ENCODE peak calls at places on chromosome 6, in eight cellular contexts. One of them, this sample, is unnamed.

GRCh38 chr6:105898286-105898685 is 187.8 kb upstream of the PRDM1 start:
- DNase-seq in iris pigment epithelial cell: peak; percentile 29
- DNase-seq in amygdala: no peak
- DNase-seq in HTR-8/SVneo: no peak
- DNase-seq in HEK293T: no peak
- DNase-seq in Peyer's patch: no peak
- DNase-seq in AML-193: no peak
- DNase-seq in activated T-helper 1 cell treated with anti-CD3 and anti-CD28 coated beads, Interleukin-12 subunit alpha, Interleukin-12 subunit beta, Interleukin-2, Interleukin-4 antibody, amounts not matched to agents 30 ng/mL and 10 ng/mL and 1 ng/mL, durations not matched to agents 14 hours and 24 hours and 36 hours: no peak
- DNase-seq in this sample: peak; percentile 93

GRCh38 chr6:28336284-28337024 is 506 bp upstream of the ZSCAN31 start:
- DNase-seq in iris pigment epithelial cell: no peak
- DNase-seq in amygdala: peak; percentile 21
- DNase-seq in HTR-8/SVneo: no peak
- DNase-seq in HEK293T: no peak
- DNase-seq in Peyer's patch: peak; percentile 48
- DNase-seq in AML-193: peak; percentile 98
- DNase-seq in activated T-helper 1 cell treated with anti-CD3 and anti-CD28 coated beads, Interleukin-12 subunit alpha, Interleukin-12 subunit beta, Interleukin-2, Interleukin-4 antibody, amounts not matched to agents 30 ng/mL and 10 ng/mL and 1 ng/mL, durations not matched to agents 14 hours and 24 hours and 36 hours: no peak
- DNase-seq in this sample: peak; percentile 58

GRCh38 chr6:56727097-56727845 is 84.6 kb upstream of the DST start:
- DNase-seq in iris pigment epithelial cell: peak; percentile 64
- DNase-seq in amygdala: no peak
- DNase-seq in HTR-8/SVneo: no peak
- DNase-seq in HEK293T: no peak
- DNase-seq in Peyer's patch: no peak
- DNase-seq in AML-193: no peak
- DNase-seq in activated T-helper 1 cell treated with anti-CD3 and anti-CD28 coated beads, Interleukin-12 subunit alpha, Interleukin-12 subunit beta, Interleukin-2, Interleukin-4 antibody, amounts not matched to agents 30 ng/mL and 10 ng/mL and 1 ng/mL, durations not matched to agents 14 hours and 24 hours and 36 hours: no peak
- DNase-seq in this sample: peak; percentile 71

GRCh38 chr6:78345882-78346281 is 521.5 kb upstream of the IRAK1BP1 start:
- DNase-seq in iris pigment epithelial cell: no peak
- DNase-seq in amygdala: no peak
- DNase-seq in HTR-8/SVneo: no peak
- DNase-seq in HEK293T: no peak
- DNase-seq in Peyer's patch: no peak
- DNase-seq in AML-193: no peak
- DNase-seq in activated T-helper 1 cell treated with anti-CD3 and anti-CD28 coated beads, Interleukin-12 subunit alpha, Interleukin-12 subunit beta, Interleukin-2, Interleukin-4 antibody, amounts not matched to agents 30 ng/mL and 10 ng/mL and 1 ng/mL, durations not matched to agents 14 hours and 24 hours and 36 hours: no peak
- DNase-seq in this sample: no peak

GRCh38 chr6:137653698-137654059 is 159.5 kb upstream of the OLIG3 start:
- DNase-seq in iris pigment epithelial cell: no peak
- DNase-seq in amygdala: no peak
- DNase-seq in HTR-8/SVneo: no peak
- DNase-seq in HEK293T: no peak
- DNase-seq in Peyer's patch: no peak
- DNase-seq in AML-193: no peak
- DNase-seq in activated T-helper 1 cell treated with anti-CD3 and anti-CD28 coated beads, Interleukin-12 subunit alpha, Interleukin-12 subunit beta, Interleukin-2, Interleukin-4 antibody, amounts not matched to agents 30 ng/mL and 10 ng/mL and 1 ng/mL, durations not matched to agents 14 hours and 24 hours and 36 hours: no peak
- DNase-seq in this sample: no peak

GRCh38 chr6:36154286-36154685 is 24.0 kb downstream of the MAPK13 start:
- DNase-seq in iris pigment epithelial cell: no peak
- DNase-seq in amygdala: no peak
- DNase-seq in HTR-8/SVneo: no peak
- DNase-seq in HEK293T: no peak
- DNase-seq in Peyer's patch: no peak
- DNase-seq in AML-193: no peak
- DNase-seq in activated T-helper 1 cell treated with anti-CD3 and anti-CD28 coated beads, Interleukin-12 subunit alpha, Interleukin-12 subunit beta, Interleukin-2, Interleukin-4 antibody, amounts not matched to agents 30 ng/mL and 10 ng/mL and 1 ng/mL, durations not matched to agents 14 hours and 24 hours and 36 hours: no peak
- DNase-seq in this sample: no peak

GRCh38 chr6:35318845-35319220 is 21.2 kb downstream of the DEF6 start:
- DNase-seq in iris pigment epithelial cell: no peak
- DNase-seq in amygdala: no peak
- DNase-seq in HTR-8/SVneo: no peak
- DNase-seq in HEK293T: no peak
- DNase-seq in Peyer's patch: no peak
- DNase-seq in AML-193: no peak
- DNase-seq in activated T-helper 1 cell treated with anti-CD3 and anti-CD28 coated beads, Interleukin-12 subunit alpha, Interleukin-12 subunit beta, Interleukin-2, Interleukin-4 antibody, amounts not matched to agents 30 ng/mL and 10 ng/mL and 1 ng/mL, durations not matched to agents 14 hours and 24 hours and 36 hours: no peak
- DNase-seq in this sample: peak; percentile 3

GRCh38 chr6:73669005-73669404 is 15.2 kb upstream of the SLC17A5 start:
- DNase-seq in iris pigment epithelial cell: no peak
- DNase-seq in amygdala: no peak
- DNase-seq in HTR-8/SVneo: no peak
- DNase-seq in HEK293T: no peak
- DNase-seq in Peyer's patch: no peak
- DNase-seq in AML-193: no peak
- DNase-seq in activated T-helper 1 cell treated with anti-CD3 and anti-CD28 coated beads, Interleukin-12 subunit alpha, Interleukin-12 subunit beta, Interleukin-2, Interleukin-4 antibody, amounts not matched to agents 30 ng/mL and 10 ng/mL and 1 ng/mL, durations not matched to agents 14 hours and 24 hours and 36 hours: no peak
- DNase-seq in this sample: no peak

GRCh38 chr6:157840776-157841175 is 17.7 kb downstream of the SNX9 start:
- DNase-seq in iris pigment epithelial cell: peak; percentile 80
- DNase-seq in amygdala: no peak
- DNase-seq in HTR-8/SVneo: no peak
- DNase-seq in HEK293T: no peak
- DNase-seq in Peyer's patch: no peak
- DNase-seq in AML-193: no peak
- DNase-seq in activated T-helper 1 cell treated with anti-CD3 and anti-CD28 coated beads, Interleukin-12 subunit alpha, Interleukin-12 subunit beta, Interleukin-2, Interleukin-4 antibody, amounts not matched to agents 30 ng/mL and 10 ng/mL and 1 ng/mL, durations not matched to agents 14 hours and 24 hours and 36 hours: no peak
- DNase-seq in this sample: peak; percentile 65

GRCh38 chr6:143427109-143427817 is 23.2 kb downstream of the ADAT2 start:
- DNase-seq in iris pigment epithelial cell: peak; percentile 81
- DNase-seq in amygdala: peak; percentile 79
- DNase-seq in HTR-8/SVneo: peak; percentile 69
- DNase-seq in HEK293T: peak; percentile 84
- DNase-seq in Peyer's patch: peak; percentile 60
- DNase-seq in AML-193: peak; percentile 64
- DNase-seq in activated T-helper 1 cell treated with anti-CD3 and anti-CD28 coated beads, Interleukin-12 subunit alpha, Interleukin-12 subunit beta, Interleukin-2, Interleukin-4 antibody, amounts not matched to agents 30 ng/mL and 10 ng/mL and 1 ng/mL, durations not matched to agents 14 hours and 24 hours and 36 hours: peak; percentile 55
- DNase-seq in this sample: peak; percentile 77

GRCh38 chr6:131134950-131135243 is 370 bp upstream of the AKAP7 start:
- DNase-seq in iris pigment epithelial cell: no peak
- DNase-seq in amygdala: no peak
- DNase-seq in HTR-8/SVneo: no peak
- DNase-seq in HEK293T: no peak
- DNase-seq in Peyer's patch: no peak
- DNase-seq in AML-193: no peak
- DNase-seq in activated T-helper 1 cell treated with anti-CD3 and anti-CD28 coated beads, Interleukin-12 subunit alpha, Interleukin-12 subunit beta, Interleukin-2, Interleukin-4 antibody, amounts not matched to agents 30 ng/mL and 10 ng/mL and 1 ng/mL, durations not matched to agents 14 hours and 24 hours and 36 hours: no peak
- DNase-seq in this sample: no peak

GRCh38 chr6:32852844-32853540 is 512 bp downstream of the TAP1 start:
- DNase-seq in iris pigment epithelial cell: peak; percentile 49
- DNase-seq in amygdala: peak; percentile 50
- DNase-seq in HTR-8/SVneo: peak; percentile 23
- DNase-seq in HEK293T: no peak
- DNase-seq in Peyer's patch: peak; percentile 49
- DNase-seq in AML-193: peak; percentile 40
- DNase-seq in activated T-helper 1 cell treated with anti-CD3 and anti-CD28 coated beads, Interleukin-12 subunit alpha, Interleukin-12 subunit beta, Interleukin-2, Interleukin-4 antibody, amounts not matched to agents 30 ng/mL and 10 ng/mL and 1 ng/mL, durations not matched to agents 14 hours and 24 hours and 36 hours: peak; percentile 47
- DNase-seq in this sample: peak; percentile 26

GRCh38 chr6:166244353-166245045 is 63.7 kb downstream of the PRR18 start:
- DNase-seq in iris pigment epithelial cell: no peak
- DNase-seq in amygdala: no peak
- DNase-seq in HTR-8/SVneo: no peak
- DNase-seq in HEK293T: no peak
- DNase-seq in Peyer's patch: no peak
- DNase-seq in AML-193: no peak
- DNase-seq in activated T-helper 1 cell treated with anti-CD3 and anti-CD28 coated beads, Interleukin-12 subunit alpha, Interleukin-12 subunit beta, Interleukin-2, Interleukin-4 antibody, amounts not matched to agents 30 ng/mL and 10 ng/mL and 1 ng/mL, durations not matched to agents 14 hours and 24 hours and 36 hours: peak; percentile 28
- DNase-seq in this sample: no peak

GRCh38 chr6:142907544-142907943 is 37.4 kb downstream of the HIVEP2 start:
- DNase-seq in iris pigment epithelial cell: no peak
- DNase-seq in amygdala: no peak
- DNase-seq in HTR-8/SVneo: no peak
- DNase-seq in HEK293T: no peak
- DNase-seq in Peyer's patch: no peak
- DNase-seq in AML-193: no peak
- DNase-seq in activated T-helper 1 cell treated with anti-CD3 and anti-CD28 coated beads, Interleukin-12 subunit alpha, Interleukin-12 subunit beta, Interleukin-2, Interleukin-4 antibody, amounts not matched to agents 30 ng/mL and 10 ng/mL and 1 ng/mL, durations not matched to agents 14 hours and 24 hours and 36 hours: no peak
- DNase-seq in this sample: no peak

GRCh38 chr6:42978487-42978792 is 541 bp downstream of the PEX6 start:
- DNase-seq in iris pigment epithelial cell: peak; percentile 31
- DNase-seq in amygdala: no peak
- DNase-seq in HTR-8/SVneo: no peak
- DNase-seq in HEK293T: peak; percentile 39
- DNase-seq in Peyer's patch: no peak
- DNase-seq in AML-193: no peak
- DNase-seq in activated T-helper 1 cell treated with anti-CD3 and anti-CD28 coated beads, Interleukin-12 subunit alpha, Interleukin-12 subunit beta, Interleukin-2, Interleukin-4 antibody, amounts not matched to agents 30 ng/mL and 10 ng/mL and 1 ng/mL, durations not matched to agents 14 hours and 24 hours and 36 hours: peak; percentile 7
- DNase-seq in this sample: no peak

GRCh38 chr6:34360556-34360955 is 31.9 kb downstream of the NUDT3 start:
- DNase-seq in iris pigment epithelial cell: peak; percentile 83
- DNase-seq in amygdala: no peak
- DNase-seq in HTR-8/SVneo: no peak
- DNase-seq in HEK293T: no peak
- DNase-seq in Peyer's patch: no peak
- DNase-seq in AML-193: no peak
- DNase-seq in activated T-helper 1 cell treated with anti-CD3 and anti-CD28 coated beads, Interleukin-12 subunit alpha, Interleukin-12 subunit beta, Interleukin-2, Interleukin-4 antibody, amounts not matched to agents 30 ng/mL and 10 ng/mL and 1 ng/mL, durations not matched to agents 14 hours and 24 hours and 36 hours: no peak
- DNase-seq in this sample: peak; percentile 84